ENCODE peak calls at places on chromosomes 6 and 20, in five cellular contexts. P is left colon, U is progenitor cell of endocrine pancreas, A is BJ, N is SW 1271. I is an unnamed sample.

GRCh38 chr6:40160826-40161225 is 226.6 kb upstream of the MOCS1 start:
- DNase-seq in N (no peak), P (no peak), U (no peak), A (no peak), I (no peak)

GRCh38 chr6:65117854-65118409 is 589.1 kb downstream of the EYS start:
- DNase-seq in A (no peak), U (no peak), N (no peak), P (no peak), I (no peak)

GRCh38 chr6:82525775-82526515 is 162.3 kb downstream of the TPBG start:
- DNase-seq in P (no peak), A (no peak), U (no peak), N (no peak), I (no peak)

GRCh38 chr6:85537055-85537494 is 56.6 kb downstream of the SNX14 start:
- DNase-seq in N (peak), A (no peak), U (no peak), P (no peak), I (no peak)

GRCh38 chr20:32231245-32231644 is 23.6 kb downstream of the POFUT1 start:
- DNase-seq in U (no peak), N (no peak), P (no peak), A (no peak), I (no peak)

GRCh38 chr6:107489636-107490567 is at the start of gene SOBP:
- DNase-seq in N (peak), A (no peak), U (peak), P (peak), I (peak)

GRCh38 chr6:49423817-49424216 is 39.2 kb downstream of the MMUT start:
- DNase-seq in N (peak), P (no peak), A (no peak), U (no peak), I (no peak)

GRCh38 chr20:36447101-36447500 is 94.2 kb upstream of the MYL9 start:
- DNase-seq in U (no peak), P (no peak), A (no peak), N (no peak), I (no peak)

GRCh38 chr6:28336284-28337024 is 506 bp upstream of the ZSCAN31 start:
- DNase-seq in N (peak), A (no peak), U (no peak), P (peak), I (no peak)

GRCh38 chr6:34106900-34107299 is 39.0 kb downstream of the GRM4 start:
- DNase-seq in U (no peak), A (no peak), P (no peak), N (no peak), I (no peak)